ENCODE peak calls at places on chromosomes 3 and 15, in ten cellular contexts. B, I, Q, X, F, G, M, H, V and Y are unnamed samples.

GRCh38 chr15:48636511-48636910 is 9.0 kb downstream of the FBN1 start:
- DNase-seq in B (no peak), I (peak; percentile 90), Q (no peak), X (no peak), F (no peak), G (no peak), M (no peak), H (no peak), V (no peak), Y (peak; percentile 39)

GRCh38 chr15:84822774-84823579 is 5.8 kb downstream of the ALPK3 start:
- DNase-seq in B (no peak), I (no peak), Q (peak; percentile 38), X (no peak), F (no peak), G (no peak), M (no peak), H (no peak), V (no peak), Y (no peak)

GRCh38 chr15:50145451-50145872 is 26.4 kb upstream of the ATP8B4 start:
- DNase-seq in B (no peak), I (peak; percentile 86), Q (peak; percentile 31), X (peak; percentile 14), F (no peak), G (no peak), M (peak; percentile 70), H (peak; percentile 86), V (no peak), Y (peak; percentile 77)

GRCh38 chr3:141399200-141399599 is 30.9 kb downstream of the ZBTB38 start:
- DNase-seq in B (no peak), I (no peak), Q (no peak), X (no peak), F (no peak), G (no peak), M (no peak), H (no peak), V (no peak), Y (no peak)

GRCh38 chr3:119933197-119933596 is 151.3 kb downstream of the NR1I2 start:
- DNase-seq in B (no peak), I (no peak), Q (no peak), X (no peak), F (no peak), G (no peak), M (no peak), H (no peak), V (no peak), Y (no peak)

GRCh38 chr15:95584088-95584487 is 746.4 kb upstream of the NR2F2 start:
- DNase-seq in B (no peak), I (no peak), Q (no peak), X (no peak), F (no peak), G (no peak), M (no peak), H (no peak), V (no peak), Y (no peak)

GRCh38 chr15:80694624-80695098 is 449 bp upstream of the ABHD17C start:
- DNase-seq in B (peak; percentile 7), I (no peak), Q (no peak), X (no peak), F (no peak), G (peak; percentile 5), M (no peak), H (no peak), V (peak; percentile 7), Y (peak; percentile 55)

GRCh38 chr3:58052373-58053273 is 44.4 kb downstream of the FLNB start:
- DNase-seq in B (peak; percentile 80), I (peak; percentile 98), Q (peak; percentile 85), X (no peak), F (no peak), G (no peak), M (peak; percentile 87), H (peak; percentile 96), V (no peak), Y (peak; percentile 83)

GRCh38 chr3:183427206-183428139 is 946 bp downstream of the MCF2L2 start:
- DNase-seq in B (no peak), I (no peak), Q (no peak), X (no peak), F (no peak), G (no peak), M (no peak), H (no peak), V (no peak), Y (peak; percentile 11)

GRCh38 chr3:65146149-65146548 is 458.3 kb upstream of the ADAMTS9 start:
- DNase-seq in B (no peak), I (peak; percentile 73), Q (no peak), X (no peak), F (no peak), G (no peak), M (no peak), H (no peak), V (no peak), Y (no peak)

GRCh38 chr3:40680685-40681657 is 156.2 kb downstream of the ZNF621 start:
- DNase-seq in B (no peak), I (no peak), Q (no peak), X (no peak), F (no peak), G (no peak), M (no peak), H (no peak), V (no peak), Y (no peak)

GRCh38 chr3:51975857-51976549 is 1.1 kb downstream of the ABHD14A start:
- DNase-seq in B (peak; percentile 55), I (peak; percentile 81), Q (peak; percentile 84), X (no peak), F (peak; percentile 61), G (peak; percentile 17), M (no peak), H (no peak), V (no peak), Y (peak; percentile 59)

GRCh38 chr15:39030291-39031070 is 465.9 kb upstream of the RASGRP1 start:
- DNase-seq in B (no peak), I (no peak), Q (no peak), X (no peak), F (no peak), G (no peak), M (no peak), H (no peak), V (no peak), Y (no peak)

GRCh38 chr3:183586477-183586876 is 31.0 kb upstream of the KLHL6 start:
- DNase-seq in B (no peak), I (no peak), Q (no peak), X (no peak), F (no peak), G (no peak), M (no peak), H (no peak), V (no peak), Y (no peak)

GRCh38 chr3:140942221-140943104 is 827 bp downstream of the SLC25A36 start:
- DNase-seq in B (peak; percentile 65), I (peak; percentile 62), Q (peak; percentile 42), X (peak; percentile 48), F (peak; percentile 34), G (peak; percentile 20), M (peak; percentile 33), H (no peak), V (peak; percentile 52), Y (peak; percentile 80)

GRCh38 chr3:148379763-148380162 is 317.9 kb upstream of the AGTR1 start:
- DNase-seq in B (no peak), I (peak; percentile 73), Q (no peak), X (peak; percentile 16), F (no peak), G (no peak), M (peak; percentile 48), H (peak; percentile 33), V (no peak), Y (peak; percentile 57)

GRCh38 chr3:58321791-58322190 is 10.9 kb upstream of the PXK start:
- DNase-seq in B (no peak), I (no peak), Q (no peak), X (no peak), F (no peak), G (no peak), M (no peak), H (no peak), V (no peak), Y (no peak)

GRCh38 chr15:73333001-73333400 is 35.8 kb downstream of the HCN4 start:
- DNase-seq in B (no peak), I (no peak), Q (no peak), X (no peak), F (no peak), G (no peak), M (no peak), H (no peak), V (no peak), Y (no peak)

GRCh38 chr3:87198774-87199173 is 28.3 kb upstream of the CHMP2B start:
- DNase-seq in B (no peak), I (no peak), Q (no peak), X (no peak), F (no peak), G (no peak), M (no peak), H (no peak), V (no peak), Y (no peak)

GRCh38 chr15:86183765-86184491 is 104.3 kb downstream of the AGBL1 start:
- DNase-seq in B (peak; percentile 67), I (no peak), Q (no peak), X (no peak), F (no peak), G (no peak), M (no peak), H (no peak), V (no peak), Y (no peak)